ENCODE peak calls at places on chromosomes 5 and 9, in seven cellular contexts. Q is esophagus muscularis mucosa, F is HepG2, G is WTC11, C is AG10803, A is tibial artery, B is cardiac fibroblast. U is an unnamed sample.

GRCh38 chr5:14036947-14037346 is 92.5 kb upstream of the DNAH5 start:
- DNase-seq in Q (no peak), F (no peak), G (no peak), C (no peak), A (no peak), B (no peak), U (no peak)

GRCh38 chr5:133817456-133817855 is 151.0 kb downstream of the C5orf15 start:
- DNase-seq in Q (no peak), F (no peak), G (no peak), C (no peak), A (peak; percentile 56), B (no peak), U (no peak)

GRCh38 chr5:161547573-161548471 is 1.3 kb upstream of the GABRB2 start:
- DNase-seq in Q (no peak), F (no peak), G (peak; percentile 17), C (no peak), A (no peak), B (no peak), U (no peak)

GRCh38 chr9:12740845-12741244 is 34.0 kb upstream of the LURAP1L start:
- DNase-seq in Q (no peak), F (no peak), G (no peak), C (no peak), A (no peak), B (no peak), U (peak; percentile 7)

GRCh38 chr5:163789870-163790269 is 284.5 kb downstream of the MAT2B start:
- DNase-seq in Q (no peak), F (no peak), G (no peak), C (no peak), A (no peak), B (no peak), U (no peak)

GRCh38 chr9:136711751-136712689 is at the start of gene DIPK1B:
- DNase-seq in Q (no peak), F (no peak), G (peak; percentile 71), C (no peak), A (no peak), B (no peak), U (no peak)

GRCh38 chr9:122506964-122507363 is 3.6 kb upstream of the OR1J2 start:
- DNase-seq in Q (no peak), F (no peak), G (no peak), C (no peak), A (no peak), B (no peak), U (no peak)

GRCh38 chr9:99749641-99750040 is 72.0 kb upstream of the NR4A3 start:
- DNase-seq in Q (no peak), F (no peak), G (no peak), C (peak; percentile 4), A (no peak), B (no peak), U (no peak)

GRCh38 chr5:158660726-158661125 is 439.0 kb downstream of the EBF1 start:
- DNase-seq in Q (no peak), F (no peak), G (no peak), C (peak; percentile 93), A (no peak), B (peak; percentile 8), U (no peak)

GRCh38 chr5:34563269-34563668 is 92.9 kb upstream of the RAI14 start:
- DNase-seq in Q (no peak), F (no peak), G (no peak), C (no peak), A (no peak), B (no peak), U (no peak)

GRCh38 chr5:179265529-179266290 is 79.6 kb downstream of the ADAMTS2 start:
- DNase-seq in Q (peak; percentile 96), F (no peak), G (peak; percentile 33), C (peak; percentile 100), A (peak; percentile 99), B (peak; percentile 99), U (peak; percentile 99)

GRCh38 chr5:115872447-115872846 is 30.7 kb downstream of the AP3S1 start:
- DNase-seq in Q (no peak), F (no peak), G (no peak), C (no peak), A (no peak), B (no peak), U (no peak)

GRCh38 chr5:1537166-1538154 is 13.7 kb upstream of the LPCAT1 start:
- DNase-seq in Q (no peak), F (no peak), G (no peak), C (no peak), A (no peak), B (no peak), U (no peak)

GRCh38 chr5:76804266-76804665 is 14.6 kb upstream of the F2RL1 start:
- DNase-seq in Q (no peak), F (peak; percentile 60), G (no peak), C (no peak), A (no peak), B (peak; percentile 61), U (no peak)

GRCh38 chr9:120857481-120857880 is 14.8 kb upstream of the PSMD5 start:
- DNase-seq in Q (no peak), F (no peak), G (no peak), C (no peak), A (no peak), B (no peak), U (no peak)

GRCh38 chr9:35675732-35676392 is 2.1 kb downstream of the CA9 start:
- DNase-seq in Q (no peak), F (no peak), G (peak; percentile 95), C (no peak), A (peak; percentile 75), B (no peak), U (no peak)

GRCh38 chr5:116130471-116130870 is 45.6 kb downstream of the COMMD10 start:
- DNase-seq in Q (no peak), F (no peak), G (no peak), C (peak; percentile 44), A (no peak), B (peak; percentile 19), U (peak; percentile 66)

GRCh38 chr5:177430146-177430951 is 3.9 kb downstream of the GRK6 start:
- DNase-seq in Q (no peak), F (no peak), G (no peak), C (no peak), A (no peak), B (no peak), U (no peak)
- TF ChIP-seq CTCF in Q (no peak), F (no peak), G (no peak), C (no peak), A (no peak), B (no peak), U (no peak)

DNA sequence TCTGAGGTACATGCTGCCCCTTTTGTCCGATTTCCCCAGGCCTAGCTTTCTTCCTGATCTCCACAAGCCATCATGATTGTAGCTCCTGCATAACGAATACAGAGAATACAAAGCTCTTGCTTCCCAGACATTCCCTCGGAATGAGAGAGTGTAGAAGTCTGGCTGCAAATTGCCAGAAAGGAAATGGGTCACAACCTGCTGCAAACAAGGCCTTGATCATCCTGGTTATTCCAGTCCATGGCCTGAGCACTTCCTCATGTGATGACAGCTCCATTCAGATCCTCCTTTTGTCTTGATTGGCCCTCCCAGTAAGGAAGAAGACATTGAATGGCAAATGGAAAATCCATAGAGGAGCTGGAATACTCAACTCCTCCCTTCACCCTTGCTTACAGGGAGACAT is 136.0 kb upstream of the ADRA1B start:
- DNase-seq in Q (no peak), F (no peak), G (no peak), C (peak; percentile 31), A (no peak), B (no peak), U (no peak)
- TF ChIP-seq CTCF in Q (no peak), F (no peak), G (no peak), C (no peak), A (no peak), B (no peak), U (no peak)

DNA sequence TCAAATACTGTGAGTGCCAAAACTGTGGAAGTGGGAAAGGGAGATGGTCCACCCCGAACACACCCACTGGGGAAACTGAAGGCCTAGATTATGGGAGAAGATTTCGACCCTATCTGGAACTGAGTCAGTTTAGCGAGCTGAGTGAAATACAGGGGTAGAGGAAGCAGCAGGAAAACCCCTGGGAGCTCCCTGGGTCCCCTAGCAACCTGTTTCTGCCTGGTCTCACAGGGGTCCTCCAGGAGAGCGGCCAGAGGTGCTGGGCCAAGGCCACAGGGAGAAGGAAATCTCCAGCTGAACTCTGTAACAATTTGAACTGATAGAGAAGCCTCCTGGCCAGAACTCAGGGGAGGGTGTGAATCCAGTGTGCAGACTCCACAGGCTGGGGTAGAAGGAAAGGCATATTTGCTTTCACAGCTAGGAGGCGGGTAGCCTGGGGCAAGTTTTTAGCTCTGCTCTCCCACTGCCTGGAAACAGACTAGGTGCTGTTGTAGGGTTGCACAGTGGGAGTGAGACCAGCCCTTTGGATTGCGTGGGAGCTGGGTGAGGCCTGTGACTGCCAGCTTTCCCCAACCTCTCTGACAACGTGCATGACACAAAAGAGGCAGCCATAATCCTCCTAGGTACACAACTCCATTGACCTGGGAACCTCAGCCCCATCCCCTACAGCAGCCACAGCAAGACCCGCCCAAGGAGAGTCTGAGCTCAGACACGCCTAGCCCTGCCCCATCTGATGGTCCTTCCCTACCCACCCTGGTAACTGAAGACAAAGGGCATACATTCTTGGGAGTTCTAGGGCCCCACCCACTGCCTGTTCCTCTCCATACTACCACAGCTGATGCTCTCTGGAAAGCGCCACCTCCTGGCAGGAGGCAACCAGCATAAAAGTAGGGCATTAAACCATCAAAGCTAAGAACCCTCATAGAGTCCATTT is 78.8 kb upstream of the GPBP1 start:
- DNase-seq in Q (no peak), F (peak; percentile 22), G (peak; percentile 81), C (no peak), A (no peak), B (peak; percentile 7), U (peak; percentile 8)
- TF ChIP-seq CTCF in Q (no peak), F (peak; percentile 68), G (peak; percentile 32), C (peak; percentile 37), A (no peak), B (no peak), U (peak; percentile 58)

GRCh38 chr5:84379749-84380148 is 4.9 kb downstream of the EDIL3 start:
- DNase-seq in Q (no peak), F (no peak), G (no peak), C (no peak), A (no peak), B (peak; percentile 34), U (no peak)
- TF ChIP-seq CTCF in Q (no peak), F (no peak), G (no peak), C (peak; percentile 13), A (peak; percentile 29), B (peak; percentile 27), U (no peak)

U was measured in HFFc6.